ENCODE peak calls at places on chromosome 21, in four cellular contexts. L, B, W and I are unnamed samples.
A peak's percentile ranks its signal among the peaks of the same experiment; 100 is the strongest.

GRCh38 chr21:38773108-38774061 is 32.3 kb upstream of the ETS2 start:
- DNase-seq in L (peak; percentile 92), B (peak; percentile 97), W (no peak), I (no peak)

GRCh38 chr21:25107708-25108107 is 499.6 kb downstream of the MRPL39 start:
- DNase-seq in L (peak; percentile 37), B (peak; percentile 31), W (no peak), I (no peak)

GRCh38 chr21:38814126-38815059 is 8.7 kb downstream of the ETS2 start:
- DNase-seq in L (no peak), B (no peak), W (no peak), I (no peak)

GRCh38 chr21:36640260-36641244 is 58.4 kb upstream of the SIM2 start:
- DNase-seq in L (no peak), B (no peak), W (peak; percentile 42), I (no peak)

GRCh38 chr21:45981641-45982255 is at the start of gene COL6A1:
- DNase-seq in L (no peak), B (no peak), W (peak; percentile 61), I (no peak)

GRCh38 chr21:45504516-45505415 is 37.5 kb downstream of the SLC19A1 start:
- DNase-seq in L (no peak), B (no peak), W (no peak), I (no peak)

GRCh38 chr21:42003051-42003461 is 7.1 kb downstream of the ZBTB21 start:
- DNase-seq in L (no peak), B (no peak), W (no peak), I (no peak)

GRCh38 chr21:26842976-26843911 is 2.0 kb downstream of the ADAMTS1 start:
- DNase-seq in L (peak; percentile 98), B (peak; percentile 87), W (no peak), I (peak; percentile 76)

GRCh38 chr21:36697473-36698159 is 1.3 kb upstream of the SIM2 start:
- DNase-seq in L (no peak), B (no peak), W (no peak), I (no peak)

GRCh38 chr21:36538761-36539160 is 58.8 kb upstream of the CLDN14 start:
- DNase-seq in L (no peak), B (no peak), W (no peak), I (no peak)

GRCh38 chr21:40685121-40685630 is 161.8 kb downstream of the DSCAM start:
- DNase-seq in L (no peak), B (no peak), W (no peak), I (no peak)

GRCh38 chr21:37463083-37463780 is 96.7 kb downstream of the DYRK1A start:
- DNase-seq in L (peak; percentile 70), B (peak; percentile 21), W (peak; percentile 36), I (peak; percentile 56)

GRCh38 chr21:27693376-27693775 is 726.5 kb upstream of the ADAMTS5 start:
- DNase-seq in L (peak; percentile 45), B (no peak), W (no peak), I (no peak)

GRCh38 chr21:15823486-15824150 is 93.8 kb downstream of the USP25 start:
- DNase-seq in L (no peak), B (no peak), W (no peak), I (no peak)

GRCh38 chr21:37758997-37759396 is 157.3 kb downstream of the KCNJ6 start:
- DNase-seq in L (peak; percentile 44), B (no peak), W (peak; percentile 65), I (no peak)

GRCh38 chr21:42039470-42039901 is 29.3 kb upstream of the ZBTB21 start:
- DNase-seq in L (peak; percentile 60), B (no peak), W (no peak), I (no peak)

GRCh38 chr21:35476616-35477395 is 427.7 kb upstream of the RUNX1 start:
- DNase-seq in L (peak; percentile 64), B (peak; percentile 44), W (no peak), I (no peak)

GRCh38 chr21:38258803-38259485 is 2.2 kb downstream of the KCNJ15 start:
- DNase-seq in L (peak; percentile 95), B (no peak), W (no peak), I (no peak)

GRCh38 chr21:38760017-38760761 is 45.5 kb upstream of the ETS2 start:
- DNase-seq in L (peak; percentile 89), B (no peak), W (no peak), I (no peak)

GRCh38 chr21:30710499-30710898 is 8.1 kb downstream of the KRTAP21-3 start:
- DNase-seq in L (no peak), B (no peak), W (no peak), I (no peak)

GRCh38 chr21:36005018-36005417 is 55.3 kb downstream of the SETD4 start:
- DNase-seq in L (peak; percentile 5), B (no peak), W (no peak), I (no peak)

GRCh38 chr21:45932922-45933502 is 48.6 kb upstream of the COL6A1 start:
- DNase-seq in L (no peak), B (no peak), W (no peak), I (no peak)

GRCh38 chr21:35529141-35529863 is 480.2 kb upstream of the RUNX1 start:
- DNase-seq in L (peak; percentile 54), B (no peak), W (peak; percentile 34), I (no peak)

GRCh38 chr21:25818156-25818950 is 83.6 kb downstream of the GABPA start:
- DNase-seq in L (no peak), B (no peak), W (no peak), I (no peak)

GRCh38 chr21:39062196-39062900 is 120.9 kb downstream of the PSMG1 start:
- DNase-seq in L (no peak), B (no peak), W (no peak), I (no peak)

GRCh38 chr21:41487082-41487481 is 20.9 kb downstream of the TMPRSS2 start:
- DNase-seq in L (no peak), B (no peak), W (no peak), I (no peak)

GRCh38 chr21:42125571-42126544 is 54.7 kb downstream of the UMODL1 start:
- DNase-seq in L (peak; percentile 38), B (no peak), W (peak; percentile 35), I (peak; percentile 33)

GRCh38 chr21:32359719-32360260 is 33.0 kb downstream of the URB1 start:
- DNase-seq in L (no peak), B (no peak), W (peak; percentile 35), I (peak; percentile 15)

GRCh38 chr21:46124083-46124925 is 26.4 kb downstream of the COL6A2 start:
- DNase-seq in L (no peak), B (no peak), W (no peak), I (no peak)

GRCh38 chr21:19122371-19122770 is 718.8 kb upstream of the TMPRSS15 start:
- DNase-seq in L (no peak), B (no peak), W (no peak), I (no peak)

GRCh38 chr21:21921410-21922232 is 923.4 kb downstream of the NCAM2 start:
- DNase-seq in L (peak; percentile 46), B (no peak), W (peak; percentile 43), I (peak; percentile 74)
- TF ChIP-seq CTCF in L (peak; percentile 47), B (peak; percentile 43), W (peak; percentile 58), I (peak; percentile 68)

GRCh38 chr21:44267655-44268142 is 6.0 kb upstream of the DNMT3L start:
- DNase-seq in L (no peak), B (no peak), W (peak; percentile 37), I (no peak)
- TF ChIP-seq CTCF in L (peak; percentile 8), B (peak; percentile 18), W (no peak), I (no peak)

GRCh38 chr21:20647603-20648002 is 350.6 kb upstream of the NCAM2 start:
- DNase-seq in L (no peak), B (peak; percentile 38), W (no peak), I (no peak)

GRCh38 chr21:20649231-20649630 is 349.0 kb upstream of the NCAM2 start:
- DNase-seq in L (no peak), B (no peak), W (no peak), I (no peak)

GRCh38 chr21:20644552-20644951 is 353.7 kb upstream of the NCAM2 start:
- DNase-seq in L (no peak), B (no peak), W (no peak), I (no peak)

GRCh38 chr21:20646431-20646830 is 351.8 kb upstream of the NCAM2 start:
- DNase-seq in L (no peak), B (no peak), W (no peak), I (no peak)

GRCh38 chr21:20645344-20645743 is 352.9 kb upstream of the NCAM2 start:
- DNase-seq in L (no peak), B (no peak), W (no peak), I (no peak)
- TF ChIP-seq CTCF in L (no peak), B (no peak), W (no peak), I (no peak)

DNA sequence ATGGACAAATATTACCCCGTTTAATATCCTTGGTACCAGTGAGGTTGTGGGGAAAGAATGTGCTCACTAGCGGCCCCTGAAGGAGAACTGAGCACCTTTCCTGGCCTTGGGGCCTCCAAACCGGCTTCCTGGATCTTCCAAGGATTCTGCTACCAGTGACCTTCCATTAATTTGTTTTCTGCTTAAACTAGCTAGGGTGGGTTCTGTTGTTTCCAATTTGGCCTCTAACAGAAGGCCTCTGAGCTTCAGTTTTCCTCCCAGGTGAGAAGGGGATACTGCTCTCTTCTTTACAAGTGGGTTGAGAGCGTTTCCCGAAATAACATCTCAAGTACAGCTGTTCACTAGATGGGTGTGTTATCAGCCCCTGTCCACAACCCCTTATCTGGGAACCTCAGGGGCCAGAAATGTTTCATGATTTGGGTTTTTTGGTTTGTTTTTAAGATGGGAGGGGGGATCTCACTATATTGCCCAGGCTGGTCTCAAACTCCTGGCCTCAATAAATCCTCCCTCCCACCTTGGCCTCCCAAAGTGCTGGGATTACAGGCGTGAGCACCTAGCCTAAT is 16.9 kb upstream of the IFNGR2 start:
- DNase-seq in L (no peak), B (no peak), W (no peak), I (no peak)
- TF ChIP-seq CTCF in L (peak; percentile 44), B (peak; percentile 44), W (no peak), I (no peak)

GRCh38 chr21:43268804-43269186 is 100.0 kb downstream of the CRYAA start:
- DNase-seq in L (no peak), B (no peak), W (no peak), I (no peak)
- TF ChIP-seq CTCF in L (peak; percentile 1), B (no peak), W (no peak), I (no peak)

DNA sequence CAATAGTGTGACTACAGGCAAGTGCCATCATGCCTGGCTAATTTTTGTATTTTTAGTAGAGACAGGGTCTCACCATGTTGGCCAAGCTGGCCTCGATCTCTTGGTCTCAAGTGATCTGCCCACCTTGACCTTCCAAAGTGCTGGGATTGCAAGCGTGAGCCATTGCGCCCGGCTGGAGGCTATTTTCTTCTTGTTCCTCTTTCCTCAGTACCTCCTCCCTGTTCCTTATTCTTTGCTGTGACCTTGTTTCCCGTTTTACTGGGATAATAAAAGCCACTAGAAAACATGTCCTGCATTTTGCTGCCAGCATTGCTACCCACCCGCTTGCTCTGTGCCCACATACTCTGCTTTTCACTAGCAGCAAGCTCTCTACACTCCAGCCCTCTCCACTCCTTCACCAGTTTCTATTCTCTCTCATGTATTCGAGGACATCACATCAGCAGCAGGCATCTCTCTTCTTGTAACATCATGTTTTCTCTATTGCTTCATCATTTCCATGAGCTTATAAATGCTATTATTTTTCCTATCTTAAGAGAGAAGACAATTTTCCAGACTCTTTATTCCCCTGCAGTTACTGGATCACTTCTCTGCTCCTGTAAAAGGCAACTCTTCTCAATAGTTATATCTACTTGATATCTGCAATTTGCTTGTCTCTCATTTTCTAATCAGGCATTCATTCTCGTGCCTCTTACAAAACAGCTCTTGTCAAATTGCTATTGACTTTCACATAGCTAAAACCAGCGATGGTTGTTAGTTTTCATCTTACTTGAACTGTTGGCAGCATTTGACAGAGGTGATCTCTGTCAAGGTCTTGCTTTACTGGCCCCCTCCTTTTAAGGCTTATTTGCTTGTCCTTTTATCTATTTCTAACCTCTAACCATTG is 34.5 kb upstream of the C21orf91 start:
- DNase-seq in L (no peak), B (no peak), W (no peak), I (no peak)
- TF ChIP-seq CTCF in L (no peak), B (no peak), W (no peak), I (no peak)